ENCODE peak calls at places on chromosome 14, in four cellular contexts. F is IMR-90, I is mesendoderm, D is H1. N is an unnamed sample.

GRCh38 chr14:55581011-55581806 is 1.2 kb downstream of the KTN1 start:
- DNase-seq in F (no peak), I (peak; percentile 76), D (peak; percentile 77), N (no peak)

GRCh38 chr14:102757646-102758045 is 19.6 kb upstream of the TRAF3 start:
- DNase-seq in F (no peak), I (no peak), D (no peak), N (no peak)

GRCh38 chr14:65210118-65210826 is 108.0 kb upstream of the MAX start:
- DNase-seq in F (peak; percentile 29), I (no peak), D (no peak), N (no peak)

GRCh38 chr14:104078031-104078455 is 7.5 kb upstream of the ASPG start:
- DNase-seq in F (peak; percentile 80), I (peak; percentile 96), D (peak; percentile 94), N (peak; percentile 88)

GRCh38 chr14:87111141-87111540 is 881.8 kb downstream of the GALC start:
- DNase-seq in F (no peak), I (no peak), D (no peak), N (no peak)

GRCh38 chr14:24408764-24409163 is 10.0 kb downstream of the NYNRIN start:
- DNase-seq in F (no peak), I (no peak), D (no peak), N (no peak)

GRCh38 chr14:61516957-61517356 is 178.4 kb upstream of the HIF1A start:
- DNase-seq in F (no peak), I (peak; percentile 64), D (no peak), N (no peak)

GRCh38 chr14:92615451-92615850 is 101.9 kb downstream of the RIN3 start:
- DNase-seq in F (no peak), I (peak; percentile 53), D (no peak), N (no peak)

GRCh38 chr14:90425480-90425879 is 28.7 kb downstream of the CALM1 start:
- DNase-seq in F (no peak), I (no peak), D (no peak), N (no peak)

GRCh38 chr14:58166005-58166983 is 14.3 kb upstream of the ARMH4 start:
- DNase-seq in F (peak; percentile 78), I (peak; percentile 87), D (peak; percentile 96), N (peak; percentile 79)

GRCh38 chr14:100374891-100375272 is 51.7 kb downstream of the SLC25A47 start:
- DNase-seq in F (peak; percentile 20), I (peak; percentile 17), D (no peak), N (no peak)

GRCh38 chr14:101031721-101032120 is 128.2 kb upstream of the RTL1 start:
- DNase-seq in F (no peak), I (no peak), D (no peak), N (no peak)

GRCh38 chr14:72679591-72680151 is 214.2 kb downstream of the DPF3 start:
- DNase-seq in F (peak; percentile 23), I (peak; percentile 26), D (no peak), N (peak; percentile 33)
- H2BK15ac ChIP-seq in F (peak overlapping the region; percentile 57), I (no peak overlapping the region), D (no peak overlapping the region), N (peak overlapping the region; percentile 60)

GRCh38 chr14:68376067-68376810 is 416.6 kb downstream of the ZFP36L1 start:
- DNase-seq in F (no peak), I (no peak), D (no peak), N (no peak)
- H3K27ac ChIP-seq in F (no peak overlapping the region), I (no peak overlapping the region), D (no peak overlapping the region), N (no peak overlapping the region)

DNA sequence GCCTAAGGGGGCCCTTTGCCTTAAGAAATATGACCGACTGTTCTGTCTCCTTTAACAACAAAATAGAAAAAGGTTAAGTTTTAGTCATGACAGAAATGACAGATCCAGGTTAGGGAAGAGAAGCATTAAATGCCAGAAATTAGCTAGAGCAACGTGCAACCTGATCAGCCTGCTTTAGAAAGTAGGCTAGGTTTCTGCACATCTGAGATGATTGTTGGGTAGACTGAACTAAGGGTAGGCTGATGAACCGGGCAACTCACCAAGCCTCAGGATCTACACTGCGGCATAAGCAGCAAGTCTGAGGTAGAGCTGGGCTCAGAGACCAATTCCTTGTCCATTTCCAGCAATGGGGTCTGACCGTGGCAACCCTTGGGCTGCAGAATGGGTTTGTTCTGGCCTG is 29.4 kb downstream of the NPC2 start:
- DNase-seq in F (no peak), I (no peak), D (peak; percentile 1), N (no peak)
- H3K23ac ChIP-seq in F (no peak overlapping the region), I (no peak overlapping the region), D (no peak overlapping the region), N (no peak overlapping the region)

DNA sequence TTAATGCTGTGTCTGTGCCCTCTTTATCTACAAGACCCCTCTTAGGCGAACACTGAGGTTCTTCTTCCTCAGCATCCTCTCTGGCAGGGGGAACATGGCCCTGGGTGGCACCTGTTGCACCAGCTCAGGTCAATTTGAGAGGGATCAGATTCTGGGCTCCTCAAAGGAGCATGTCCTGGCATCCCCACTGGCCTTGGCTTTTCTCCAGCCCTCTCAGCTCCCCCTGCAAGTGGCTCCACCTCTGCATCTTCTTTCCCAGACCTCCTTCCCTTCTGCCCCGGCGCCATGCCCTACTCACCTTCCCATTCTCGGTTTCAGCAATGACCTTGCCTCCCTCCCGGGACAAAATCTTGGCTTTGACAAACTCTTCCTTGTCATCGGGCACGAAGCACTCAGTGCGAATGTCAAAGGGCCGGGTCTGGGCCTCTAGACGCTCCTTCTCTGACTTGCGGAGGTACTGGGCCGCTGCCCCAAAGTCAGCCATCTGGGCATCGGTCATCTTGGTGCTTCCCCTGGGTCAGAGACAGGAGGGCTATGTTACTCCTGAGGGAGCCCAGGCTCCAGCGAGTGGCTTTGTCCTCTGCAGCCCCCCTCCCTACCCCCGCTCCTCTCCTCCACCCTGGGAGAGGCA is 1.2 kb downstream of the MYH6 start:
- DNase-seq in F (no peak), I (no peak), D (no peak), N (no peak)
- H2BK15ac ChIP-seq in F (no peak overlapping the region), I (no peak overlapping the region), D (no peak overlapping the region), N (no peak overlapping the region)

DNA sequence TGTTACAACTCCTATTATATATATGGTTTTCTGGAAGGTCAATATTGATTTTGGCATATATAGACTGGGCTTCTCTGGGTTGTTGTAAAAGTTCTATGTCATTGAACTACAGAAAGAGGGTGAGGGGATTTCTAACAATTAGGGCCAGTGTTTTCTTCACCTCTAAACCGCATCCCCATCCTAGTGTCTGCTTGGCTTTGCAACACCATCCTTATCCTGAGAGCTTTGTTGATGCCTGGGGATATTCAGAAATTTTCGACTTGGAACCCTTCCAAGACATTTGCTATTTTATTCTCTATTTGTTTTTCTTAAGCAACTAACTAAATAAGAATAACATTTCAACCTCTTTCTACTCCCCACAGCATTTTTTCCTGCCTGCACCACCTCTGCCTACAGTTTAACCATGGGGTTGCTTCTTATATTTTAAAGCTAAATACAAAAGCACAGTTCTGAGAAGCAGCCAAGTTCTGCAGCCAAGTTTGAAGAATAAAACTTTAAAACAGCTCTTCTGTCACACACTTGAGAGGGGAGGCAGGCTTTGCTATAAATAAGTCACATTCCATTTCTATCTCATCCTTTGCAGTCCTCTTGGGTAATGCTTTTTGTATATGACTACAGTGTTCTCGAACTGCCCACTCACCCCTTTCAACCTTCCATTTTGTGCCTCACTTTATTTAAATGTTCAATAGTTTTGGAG is 53.5 kb downstream of the RGS6 start:
- DNase-seq in F (no peak), I (no peak), D (no peak), N (no peak)
- H3K27ac ChIP-seq in F (no peak overlapping the region), I (no peak overlapping the region), D (no peak overlapping the region), N (no peak overlapping the region)

GRCh38 chr14:31576949-31577348 is 15.7 kb downstream of the NUBPL start:
- DNase-seq in F (no peak), I (no peak), D (no peak), N (no peak)
- H3K23ac ChIP-seq in F (no peak overlapping the region), I (no peak overlapping the region), D (no peak overlapping the region), N (no peak overlapping the region)